ENCODE peak calls at places on chromosomes 1 and 21, in four cellular contexts. One of them, this sample, is unnamed. For H3K9me3, the result is how much of the 10 kb centered on the place peaks cover.

GRCh38 chr21:41600556-41600955 is 92.6 kb upstream of the TMPRSS2 start:
- DNase-seq in MM.1S: no peak
- DNase-seq in Karpas-422: no peak
- DNase-seq in IMR-90: no peak
- DNase-seq in this sample: no peak

GRCh38 chr1:164950453-164951052 is 391.6 kb downstream of the PBX1 start:
- DNase-seq in Karpas-422: no peak
- DNase-seq in IMR-90: no peak
- DNase-seq in MM.1S: no peak
- DNase-seq in this sample: no peak

GRCh38 chr1:8889925-8890785 is 11.7 kb upstream of the ENO1 start:
- DNase-seq in Karpas-422: no peak
- DNase-seq in MM.1S: no peak
- DNase-seq in IMR-90: peak
- DNase-seq in this sample: peak

GRCh38 chr1:121586369-121587229 is 401.8 kb downstream of the SRGAP2C start:
- DNase-seq in IMR-90: no peak
- DNase-seq in MM.1S: no peak
- DNase-seq in Karpas-422: no peak
- DNase-seq in this sample: no peak

GRCh38 chr1:176692431-176692830 is 229.5 kb downstream of the PAPPA2 start:
- DNase-seq in Karpas-422: no peak
- DNase-seq in IMR-90: no peak
- DNase-seq in MM.1S: no peak
- DNase-seq in this sample: no peak

GRCh38 chr1:118396279-118396678 is 211.3 kb upstream of the SPAG17 start:
- DNase-seq in MM.1S: no peak
- DNase-seq in IMR-90: no peak
- DNase-seq in Karpas-422: no peak
- DNase-seq in this sample: no peak

GRCh38 chr21:17513214-17514123 is 626 bp downstream of the CXADR start:
- DNase-seq in MM.1S: peak
- DNase-seq in IMR-90: no peak
- DNase-seq in Karpas-422: no peak
- DNase-seq in this sample: peak

GRCh38 chr1:13780780-13781179 is 80.8 kb downstream of the PRDM2 start:
- DNase-seq in IMR-90: no peak
- DNase-seq in MM.1S: no peak
- DNase-seq in Karpas-422: no peak
- DNase-seq in this sample: no peak

GRCh38 chr21:44065428-44065827 is 41.8 kb upstream of the PWP2 start:
- DNase-seq in Karpas-422: no peak
- DNase-seq in MM.1S: no peak
- DNase-seq in IMR-90: peak
- DNase-seq in this sample: no peak

GRCh38 chr1:198520524-198521254 is 19.8 kb downstream of the ATP6V1G3 start:
- DNase-seq in MM.1S: peak
- DNase-seq in IMR-90: no peak
- DNase-seq in Karpas-422: peak
- DNase-seq in this sample: no peak

GRCh38 chr1:164498792-164499191 is 60.2 kb upstream of the PBX1 start:
- DNase-seq in Karpas-422: no peak
- DNase-seq in MM.1S: no peak
- DNase-seq in IMR-90: no peak
- DNase-seq in this sample: no peak

GRCh38 chr1:85225624-85226380 is 25.0 kb upstream of the SYDE2 start:
- DNase-seq in Karpas-422: no peak
- DNase-seq in IMR-90: no peak
- DNase-seq in MM.1S: no peak
- DNase-seq in this sample: peak

GRCh38 chr1:109083923-109084322 is 6.6 kb upstream of the TMEM167B start:
- DNase-seq in MM.1S: no peak
- DNase-seq in Karpas-422: no peak
- DNase-seq in IMR-90: no peak
- DNase-seq in this sample: no peak

GRCh38 chr1:119987112-119987511 is 82.3 kb downstream of the NOTCH2 start:
- DNase-seq in Karpas-422: peak
- DNase-seq in MM.1S: no peak
- DNase-seq in IMR-90: peak
- DNase-seq in this sample: peak

GRCh38 chr1:109392788-109393580 is 4.7 kb downstream of the SORT1 start:
- DNase-seq in MM.1S: no peak
- DNase-seq in IMR-90: peak
- DNase-seq in Karpas-422: no peak
- DNase-seq in this sample: peak

GRCh38 chr21:39483917-39484316 is 32.1 kb downstream of the SH3BGR start:
- DNase-seq in MM.1S: no peak
- DNase-seq in Karpas-422: no peak
- DNase-seq in IMR-90: peak
- DNase-seq in this sample: peak

GRCh38 chr21:23131177-23131576 is 2133.0 kb downstream of the NCAM2 start:
- DNase-seq in IMR-90: no peak
- DNase-seq in Karpas-422: no peak
- DNase-seq in MM.1S: no peak
- DNase-seq in this sample: no peak

GRCh38 chr21:23127973-23128372 is 2129.8 kb downstream of the NCAM2 start:
- DNase-seq in IMR-90: no peak
- DNase-seq in Karpas-422: no peak
- DNase-seq in MM.1S: no peak
- DNase-seq in this sample: no peak

GRCh38 chr21:23130308-23130707 is 2132.1 kb downstream of the NCAM2 start:
- DNase-seq in Karpas-422: no peak
- DNase-seq in MM.1S: no peak
- DNase-seq in IMR-90: no peak
- DNase-seq in this sample: no peak
- H3K9me3 ChIP-seq in Karpas-422: under half
- H3K9me3 ChIP-seq in MM.1S: under half
- H3K9me3 ChIP-seq in IMR-90: under half
- H3K9me3 ChIP-seq in this sample: under half

DNA sequence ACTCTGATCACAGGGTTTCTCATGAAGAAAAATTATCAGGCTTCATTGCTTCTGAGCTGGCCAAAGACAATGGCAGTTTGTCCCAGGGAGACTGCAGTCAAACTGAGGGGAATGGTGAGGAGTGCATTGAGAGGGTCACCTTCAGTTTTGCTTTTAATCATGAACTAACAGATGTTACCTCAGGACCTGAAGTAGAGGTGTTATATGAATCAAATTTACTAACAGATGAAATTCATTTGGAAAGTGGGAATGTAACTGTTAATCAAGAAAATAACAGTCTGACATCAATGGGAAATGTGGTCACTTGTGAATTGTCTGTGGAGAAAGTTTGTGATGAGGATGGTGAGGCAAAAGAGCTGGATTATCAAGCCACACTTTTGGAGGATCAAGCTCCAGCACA is 79.4 kb upstream of the BMP8A start:
- DNase-seq in IMR-90: no peak
- DNase-seq in MM.1S: no peak
- DNase-seq in Karpas-422: no peak
- DNase-seq in this sample: no peak
- H3K4me3 ChIP-seq in IMR-90: peak
- H3K4me3 ChIP-seq in MM.1S: no peak
- H3K4me3 ChIP-seq in Karpas-422: no peak
- H3K4me3 ChIP-seq in this sample: peak

GRCh38 chr1:232630047-232630893 is at the start of gene SIPA1L2:
- DNase-seq in Karpas-422: peak
- DNase-seq in IMR-90: peak
- DNase-seq in MM.1S: peak
- DNase-seq in this sample: peak

GRCh38 chr1:232630894-232631195 is 912 bp upstream of the SIPA1L2 start:
- DNase-seq in IMR-90: no peak
- DNase-seq in Karpas-422: no peak
- DNase-seq in MM.1S: no peak
- DNase-seq in this sample: no peak

GRCh38 chr1:232628335-232629214 is 1.4 kb downstream of the SIPA1L2 start:
- DNase-seq in IMR-90: peak
- DNase-seq in MM.1S: peak
- DNase-seq in Karpas-422: no peak
- DNase-seq in this sample: peak

GRCh38 chr1:232627645-232628334 is 2.1 kb downstream of the SIPA1L2 start:
- DNase-seq in IMR-90: peak
- DNase-seq in Karpas-422: peak
- DNase-seq in MM.1S: peak
- DNase-seq in this sample: peak

DNA sequence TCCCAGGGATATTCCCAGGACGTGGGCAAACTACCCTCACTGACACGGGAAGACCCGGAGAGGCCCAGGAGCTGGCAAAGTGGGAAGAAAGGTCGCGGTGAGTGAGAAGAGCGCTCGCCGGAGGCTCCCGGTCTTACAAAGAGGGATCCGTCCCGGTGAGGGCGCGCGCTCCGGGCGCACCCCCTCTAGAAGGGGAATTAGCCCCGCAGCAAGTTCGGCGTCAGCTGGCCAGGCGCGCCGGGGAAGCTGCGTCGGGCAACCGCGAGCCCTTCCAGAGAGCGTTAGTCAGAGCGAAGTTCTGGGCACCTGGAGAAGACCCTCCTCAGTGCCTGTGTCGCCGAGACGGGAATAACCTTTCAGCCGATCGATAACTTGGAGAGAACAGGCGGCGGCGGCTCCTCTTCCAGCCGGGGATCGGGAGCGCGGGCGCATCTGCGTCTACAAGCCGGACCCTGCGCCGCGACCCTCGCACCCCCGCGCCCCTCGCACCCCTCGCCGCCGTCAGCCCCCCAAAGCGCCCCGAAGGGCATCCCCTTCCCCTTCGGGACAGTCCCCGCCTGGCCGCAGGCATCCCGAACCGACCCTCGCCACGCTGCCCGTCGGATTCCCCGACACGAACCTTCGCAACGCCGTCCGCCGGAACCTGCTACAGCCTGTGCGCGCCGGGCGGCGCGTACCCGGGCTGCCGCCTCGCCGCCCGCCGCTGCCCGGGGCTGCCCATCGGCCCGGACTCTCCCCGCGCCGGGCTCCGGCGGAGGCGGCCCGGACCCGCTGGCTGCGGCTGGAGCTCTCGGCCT is 485 bp downstream of the SIPA1L2 start:
- DNase-seq in IMR-90: no peak
- DNase-seq in MM.1S: no peak
- DNase-seq in Karpas-422: no peak
- DNase-seq in this sample: peak
- H3K9ac ChIP-seq in IMR-90: peak
- H3K9ac ChIP-seq in MM.1S: peak
- H3K9ac ChIP-seq in Karpas-422: no peak
- H3K9ac ChIP-seq in this sample: peak

GRCh38 chr1:158638905-158639304 is 33.8 kb downstream of the OR10Z1 start:
- DNase-seq in IMR-90: no peak
- DNase-seq in Karpas-422: no peak
- DNase-seq in MM.1S: no peak
- DNase-seq in this sample: no peak
- H3K9me3 ChIP-seq in IMR-90: under half
- H3K9me3 ChIP-seq in Karpas-422: under half
- H3K9me3 ChIP-seq in MM.1S: under half
- H3K9me3 ChIP-seq in this sample: under half